ENCODE peak calls at places on chromosomes 5 and 9, in eight cellular contexts. B is mammary epithelial cell; L is A549; R is HFFc6; K is ovary; O is fibroblast of lung; V is CD4-positive, alpha-beta T cell; Y is neural crest cell. F is an unnamed sample.

GRCh38 chr5:43802651-43803050 is 199.7 kb downstream of the NNT start:
- DNase-seq in L (no peak), R (no peak), B (peak), Y (no peak), V (no peak), K (no peak), O (no peak), F (no peak)

GRCh38 chr5:179865471-179866240 is 7.0 kb upstream of the MRNIP start:
- DNase-seq in R (no peak), K (no peak), O (no peak), L (no peak), B (peak), Y (no peak), V (no peak), F (no peak)

GRCh38 chr5:31346896-31347557 is 153.5 kb downstream of the CDH6 start:
- DNase-seq in K (no peak), L (no peak), V (no peak), Y (no peak), O (no peak), R (peak), B (peak), F (no peak)

GRCh38 chr5:36108758-36109245 is 42.1 kb upstream of the UGT3A2 start:
- DNase-seq in V (no peak), O (no peak), K (no peak), B (no peak), R (peak), L (no peak), Y (no peak), F (no peak)

GRCh38 chr9:78133751-78134150 is 102.1 kb upstream of the CEP78 start:
- DNase-seq in L (no peak), K (no peak), V (no peak), R (no peak), O (no peak), B (peak), Y (no peak), F (no peak)

GRCh38 chr5:14995229-14995628 is 123.7 kb upstream of the ANKH start:
- DNase-seq in B (no peak), K (no peak), L (peak), V (no peak), Y (no peak), O (no peak), R (no peak), F (no peak)

GRCh38 chr5:125398466-125398865 is 652.0 kb upstream of the ZNF608 start:
- DNase-seq in L (no peak), K (no peak), B (no peak), Y (no peak), R (no peak), O (no peak), V (no peak), F (no peak)

GRCh38 chr5:135323227-135323626 is 75.8 kb downstream of the MACROH2A1 start:
- DNase-seq in R (no peak), V (no peak), Y (no peak), B (no peak), L (no peak), K (no peak), O (no peak), F (no peak)

GRCh38 chr9:129604766-129605163 is 16.1 kb downstream of the C9orf50 start:
- DNase-seq in Y (no peak), R (no peak), L (peak), K (no peak), V (no peak), B (no peak), O (no peak), F (no peak)

GRCh38 chr9:136326061-136326776 is 1.1 kb upstream of the GPSM1 start:
- DNase-seq in K (peak), Y (peak), R (peak), V (no peak), B (no peak), L (no peak), O (peak), F (no peak)

GRCh38 chr5:136457390-136458094 is 92.2 kb upstream of the TRPC7 start:
- DNase-seq in V (no peak), Y (no peak), L (no peak), K (no peak), R (no peak), B (no peak), O (no peak), F (no peak)

GRCh38 chr9:116767219-116767618 is 80.1 kb downstream of the TRIM32 start:
- DNase-seq in V (no peak), O (no peak), Y (no peak), K (no peak), R (no peak), B (no peak), L (no peak), F (no peak)

GRCh38 chr9:16705121-16705604 is 165.3 kb downstream of the BNC2 start:
- DNase-seq in R (peak), B (peak), Y (peak), L (peak), V (no peak), K (peak), O (peak), F (no peak)

GRCh38 chr5:168106008-168106761 is 185.3 kb upstream of the WWC1 start:
- DNase-seq in Y (no peak), R (peak), L (peak), V (no peak), K (no peak), O (peak), B (peak), F (no peak)

GRCh38 chr9:77807295-77807694 is 159.2 kb upstream of the GNA14 start:
- DNase-seq in L (peak), K (no peak), V (no peak), R (peak), B (peak), Y (no peak), O (peak), F (no peak)

GRCh38 chr5:154015071-154015693 is 23.5 kb downstream of the FAM114A2 start:
- DNase-seq in V (no peak), R (no peak), L (no peak), K (peak), O (no peak), B (no peak), Y (no peak), F (no peak)

GRCh38 chr5:105903069-105903468 is 1767.7 kb downstream of the EFNA5 start:
- DNase-seq in B (no peak), K (no peak), O (peak), R (no peak), Y (no peak), V (no peak), L (no peak), F (no peak)

GRCh38 chr5:111747336-111747735 is 9.7 kb downstream of the NREP start:
- DNase-seq in K (no peak), O (peak), R (peak), Y (no peak), B (peak), V (no peak), L (no peak), F (no peak)

GRCh38 chr5:144040615-144041394 is 129.7 kb downstream of the YIPF5 start:
- DNase-seq in Y (no peak), R (no peak), V (no peak), L (no peak), O (no peak), B (no peak), K (no peak), F (no peak)

GRCh38 chr5:57386958-57387357 is 95.7 kb downstream of the ACTBL2 start:
- DNase-seq in B (peak), Y (no peak), K (no peak), O (peak), V (no peak), R (peak), L (peak), F (no peak)

GRCh38 chr9:112581469-112582176 is 95.0 kb downstream of the KIAA1958 start:
- DNase-seq in K (no peak), B (no peak), V (no peak), O (no peak), R (no peak), Y (no peak), L (no peak), F (no peak)

GRCh38 chr5:172832383-172833315 is 1.4 kb upstream of the ERGIC1 start:
- DNase-seq in R (no peak), O (no peak), V (no peak), L (no peak), B (no peak), Y (no peak), K (no peak), F (no peak)

GRCh38 chr5:63959177-63959982 is 2.9 kb downstream of the HTR1A start:
- DNase-seq in L (peak), R (no peak), K (peak), Y (peak), O (no peak), B (peak), V (no peak), F (peak)

GRCh38 chr9:16951503-16951902 is 81.0 kb upstream of the BNC2 start:
- DNase-seq in V (no peak), B (no peak), R (no peak), Y (no peak), K (no peak), L (no peak), O (no peak), F (no peak)

GRCh38 chr9:36924071-36924470 is 110.0 kb downstream of the PAX5 start:
- DNase-seq in K (no peak), O (peak), Y (no peak), L (peak), B (peak), R (peak), V (no peak), F (no peak)

GRCh38 chr5:68932830-68933434 is 160.9 kb upstream of the SLC30A5 start:
- DNase-seq in R (no peak), O (peak), Y (no peak), B (no peak), V (no peak), K (no peak), L (peak), F (no peak)

GRCh38 chr9:86783884-86784283 is 163.4 kb downstream of the GAS1 start:
- DNase-seq in R (peak), K (no peak), L (no peak), O (peak), B (peak), V (no peak), Y (no peak), F (no peak)

GRCh38 chr5:62778327-62779009 is 199.8 kb downstream of the LRRC70 start:
- DNase-seq in L (no peak), V (no peak), Y (no peak), B (no peak), K (no peak), R (no peak), O (no peak), F (no peak)

GRCh38 chr5:85484982-85485574 is 1100.4 kb upstream of the EDIL3 start:
- DNase-seq in O (no peak), Y (no peak), B (peak), L (peak), R (no peak), V (no peak), K (no peak), F (no peak)

GRCh38 chr5:79685621-79686020 is 4.0 kb upstream of the CMYA5 start:
- DNase-seq in R (no peak), L (no peak), V (no peak), B (peak), Y (no peak), K (no peak), O (peak), F (no peak)

GRCh38 chr5:14929293-14930065 is 57.9 kb upstream of the ANKH start:
- DNase-seq in B (no peak), R (no peak), O (peak), K (no peak), Y (no peak), V (no peak), L (no peak), F (no peak)

GRCh38 chr9:107688728-107689127 is 199.2 kb upstream of the KLF4 start:
- DNase-seq in R (no peak), V (no peak), L (no peak), B (no peak), K (no peak), O (no peak), Y (no peak), F (no peak)

GRCh38 chr5:22541037-22541436 is 312.1 kb downstream of the CDH12 start:
- DNase-seq in V (no peak), R (no peak), L (no peak), Y (no peak), K (no peak), B (no peak), O (no peak), F (no peak)

GRCh38 chr9:124709291-124709690 is 61.8 kb downstream of the NR6A1 start:
- DNase-seq in B (no peak), L (no peak), K (no peak), R (no peak), O (no peak), Y (no peak), V (no peak), F (no peak)

GRCh38 chr9:16899611-16900010 is 29.1 kb upstream of the BNC2 start:
- DNase-seq in V (no peak), L (no peak), O (peak), K (no peak), R (peak), B (no peak), Y (no peak), F (no peak)

GRCh38 chr5:60843693-60844428 is at the start of gene ELOVL7:
- DNase-seq in L (peak), O (peak), K (no peak), V (no peak), B (peak), Y (peak), R (no peak), F (peak)

DNA sequence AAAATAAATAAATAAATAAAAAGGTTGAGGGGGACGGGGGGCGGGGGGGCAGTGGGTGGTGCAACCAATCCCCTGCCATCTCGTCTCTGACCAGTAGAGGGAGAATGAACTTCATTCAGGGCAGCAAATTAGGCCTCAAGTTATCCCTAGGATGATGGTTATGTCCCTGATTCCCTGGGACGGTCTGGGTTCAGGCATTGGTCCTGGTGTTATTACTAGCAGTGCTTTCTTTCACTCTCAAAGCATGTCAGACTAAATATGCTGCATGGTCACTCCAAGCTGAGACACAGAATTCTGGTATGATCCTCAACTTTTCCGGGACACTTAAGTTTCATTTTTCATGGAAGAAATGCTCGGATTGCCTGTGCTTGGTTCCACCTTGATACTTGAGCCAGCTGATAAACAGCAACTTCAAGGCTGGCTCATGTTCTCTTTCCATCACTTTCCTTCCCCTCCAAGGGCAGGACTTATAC is 59.4 kb downstream of the DAP start:
- DNase-seq in Y (peak), O (peak), B (no peak), V (no peak), R (peak), L (peak), K (peak), F (no peak)
- TF ChIP-seq CTCF in Y (peak), O (peak), B (peak), V (peak), R (peak), L (peak), K (peak), F (peak)

DNA sequence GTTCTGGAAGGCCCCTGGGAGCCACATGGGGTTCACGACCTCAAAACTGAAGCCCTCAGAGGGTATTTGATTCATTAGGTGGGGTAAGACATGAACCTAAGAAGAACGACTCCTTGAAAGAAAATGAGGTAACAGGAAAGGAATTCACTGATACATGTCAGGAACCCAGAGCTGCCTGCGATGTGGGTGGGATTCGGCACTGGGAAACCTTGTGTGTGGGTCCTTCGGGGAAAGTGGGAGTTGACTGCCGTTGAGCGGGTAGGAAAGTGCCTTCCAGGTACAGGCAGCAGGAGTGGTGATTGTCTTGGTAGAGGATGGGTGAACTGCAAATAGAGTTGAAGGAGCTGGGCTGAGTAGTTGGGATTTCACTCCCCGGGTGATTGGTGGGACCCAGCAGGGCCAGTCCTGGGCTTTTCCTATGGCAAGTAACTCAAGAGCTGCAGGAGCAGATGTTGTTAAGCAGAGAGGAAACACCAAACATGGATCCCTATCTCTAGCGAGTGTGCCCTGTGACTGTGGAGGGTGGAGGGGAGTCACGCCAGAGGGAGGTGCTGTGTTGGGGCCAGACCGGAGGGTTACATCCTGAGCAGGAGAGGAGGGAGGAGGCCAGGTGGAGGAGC is 30.8 kb downstream of the ANKRD33B start:
- DNase-seq in K (no peak), B (no peak), O (peak), Y (no peak), R (no peak), L (no peak), V (no peak), F (no peak)
- TF ChIP-seq CTCF in K (no peak), B (no peak), O (no peak), Y (no peak), R (no peak), L (no peak), V (no peak), F (no peak)

DNA sequence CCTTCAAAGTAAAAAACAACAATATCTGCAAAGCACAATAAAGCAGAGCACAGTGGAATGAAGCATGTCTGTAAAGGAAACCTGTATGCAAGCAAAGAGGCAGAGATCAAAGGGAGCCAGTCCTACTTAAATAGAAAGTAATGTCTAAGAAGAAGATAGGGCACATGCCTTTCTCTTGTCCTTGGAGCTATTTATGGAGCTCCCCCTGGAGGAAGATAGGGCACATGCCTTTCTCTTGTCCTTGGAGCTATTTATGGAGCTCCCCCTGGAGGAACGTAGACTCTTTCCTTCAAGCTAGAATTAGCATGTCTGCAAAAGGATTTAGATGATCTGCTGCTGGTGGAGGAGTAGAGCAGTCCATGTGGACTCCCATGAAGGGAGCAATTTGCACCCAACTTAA is 168.1 kb upstream of the RASEF start:
- DNase-seq in O (no peak), B (no peak), L (no peak), K (no peak), Y (no peak), R (peak), V (no peak), F (no peak)
- TF ChIP-seq CTCF in O (peak), B (peak), L (no peak), K (no peak), Y (peak), R (peak), V (no peak), F (no peak)

GRCh38 chr5:178113141-178113787 is at the start of gene N4BP3:
- DNase-seq in V (peak), Y (peak), B (peak), O (peak), R (no peak), K (no peak), L (peak), F (peak)
- TF ChIP-seq CTCF in V (no peak), Y (no peak), B (no peak), O (no peak), R (no peak), K (no peak), L (peak), F (no peak)

GRCh38 chr5:66596791-66597757 is 881 bp downstream of the MAST4 start:
- DNase-seq in Y (peak), V (no peak), O (peak), K (peak), B (peak), R (no peak), L (peak), F (peak)
- TF ChIP-seq CTCF in Y (no peak), V (no peak), O (no peak), K (no peak), B (peak), R (no peak), L (no peak), F (peak)

GRCh38 chr5:139869042-139869790 is 73.6 kb downstream of the PSD2 start:
- DNase-seq in Y (no peak), O (no peak), K (no peak), B (no peak), R (no peak), L (no peak), V (no peak), F (no peak)

GRCh38 chr5:139870677-139871076 is 75.1 kb downstream of the PSD2 start:
- DNase-seq in R (no peak), L (no peak), K (no peak), B (no peak), V (no peak), O (no peak), Y (no peak), F (no peak)

GRCh38 chr5:139873033-139873794 is 77.6 kb downstream of the PSD2 start:
- DNase-seq in Y (no peak), K (no peak), O (no peak), B (no peak), V (no peak), L (no peak), R (no peak), F (no peak)

GRCh38 chr5:139871624-139872023 is 76.0 kb downstream of the PSD2 start:
- DNase-seq in Y (no peak), O (no peak), V (no peak), L (no peak), R (no peak), B (no peak), K (no peak), F (no peak)

DNA sequence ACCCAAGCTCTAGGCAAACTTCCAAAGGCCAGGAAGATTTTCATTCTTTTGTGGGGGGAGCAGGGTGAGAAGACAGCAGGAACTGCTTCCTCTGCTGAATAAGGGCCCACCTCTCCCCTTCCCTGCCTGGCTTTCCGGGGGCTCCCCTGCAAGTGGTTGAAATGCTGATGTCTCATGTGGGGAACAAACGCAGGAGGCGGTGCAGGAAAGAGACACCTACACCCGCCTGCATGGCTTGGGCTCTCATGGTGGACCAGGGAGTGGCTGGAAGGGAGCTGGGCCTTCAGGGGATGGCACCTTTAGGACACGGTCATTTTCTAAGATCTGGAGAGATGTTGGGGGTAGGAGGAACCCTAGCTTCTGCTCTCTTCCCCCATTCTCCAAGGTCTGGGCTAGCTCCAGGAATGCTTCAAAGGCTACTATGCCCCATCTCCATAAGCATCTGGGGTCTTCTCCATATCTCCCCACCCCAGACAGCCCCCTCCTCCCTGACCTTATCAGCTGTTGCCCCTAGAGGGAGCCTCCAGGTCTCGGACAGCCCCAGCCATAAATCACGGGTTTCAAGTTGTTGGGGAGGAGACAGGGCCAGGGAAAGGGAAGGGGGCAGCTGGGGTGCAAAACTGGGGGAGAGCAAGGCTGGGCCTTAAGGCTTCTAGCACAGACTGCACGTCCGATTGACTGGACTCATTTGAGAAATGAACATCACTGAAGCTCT is 76.6 kb downstream of the PSD2 start:
- DNase-seq in B (no peak), V (no peak), Y (no peak), O (no peak), L (no peak), R (no peak), K (no peak), F (no peak)
- TF ChIP-seq CTCF in B (peak), V (no peak), Y (no peak), O (no peak), L (no peak), R (peak), K (no peak), F (peak)

GRCh38 chr5:72525816-72526215 is 18.6 kb upstream of the ZNF366 start:
- DNase-seq in K (no peak), B (peak), Y (no peak), R (peak), V (no peak), L (peak), O (peak), F (no peak)

GRCh38 chr5:72522607-72523006 is 15.4 kb upstream of the ZNF366 start:
- DNase-seq in K (no peak), L (no peak), Y (no peak), V (no peak), B (no peak), O (no peak), R (no peak), F (no peak)

GRCh38 chr5:72519191-72519590 is 12.0 kb upstream of the ZNF366 start:
- DNase-seq in O (no peak), R (no peak), B (no peak), K (no peak), L (no peak), Y (no peak), V (no peak), F (no peak)

GRCh38 chr5:72529383-72529782 is 22.2 kb upstream of the ZNF366 start:
- DNase-seq in O (no peak), R (no peak), Y (no peak), K (no peak), V (no peak), L (no peak), B (no peak), F (no peak)

GRCh38 chr5:72523960-72524582 is 16.9 kb upstream of the ZNF366 start:
- DNase-seq in V (no peak), B (peak), K (no peak), Y (no peak), L (peak), R (peak), O (peak), F (peak)
- TF ChIP-seq CTCF in V (no peak), B (peak), K (no peak), Y (peak), L (peak), R (peak), O (peak), F (peak)

F was measured in GM10248.